ENCODE peak calls at places on chromosome 18, in eight cellular contexts. X is astrocyte; O is Peyer's patch; N is HepG2; P is CD8-positive, alpha-beta T cell; Y is hepatocyte; D is CD8-positive, alpha-beta memory T cell; L is GM23248. S is an unnamed sample. For H3K4me1, the result is how much of the 10 kb centered on the place peaks cover.

GRCh38 chr18:51196116-51196810 is 1.2 kb downstream of the MEX3C start:
- DNase-seq in X (no peak), O (peak), N (no peak), P (peak), Y (peak), D (peak), L (peak), S (peak)

GRCh38 chr18:80171190-80171872 is 62.3 kb downstream of the ADNP2 start:
- DNase-seq in X (peak), O (peak), N (no peak), P (peak), Y (peak), D (peak), L (peak), S (no peak)

GRCh38 chr18:55012041-55012440 is 52.8 kb upstream of the CCDC68 start:
- DNase-seq in X (peak), O (no peak), N (no peak), P (no peak), Y (peak), D (no peak), L (peak), S (no peak)

GRCh38 chr18:67001052-67001451 is 397.2 kb upstream of the CDH19 start:
- DNase-seq in X (peak), O (no peak), N (no peak), P (no peak), Y (peak), D (no peak), L (no peak), S (no peak)

GRCh38 chr18:26003391-26003790 is 87.0 kb downstream of the SS18 start:
- DNase-seq in X (no peak), O (no peak), N (no peak), P (no peak), Y (peak), D (no peak), L (peak), S (peak)

GRCh38 chr18:48813833-48814489 is 136.8 kb downstream of the SMAD7 start:
- DNase-seq in X (no peak), O (peak), N (no peak), P (peak), Y (no peak), D (peak), L (no peak), S (peak)

GRCh38 chr18:79883461-79884295 is 67.8 kb downstream of the SLC66A2 start:
- DNase-seq in X (no peak), O (no peak), N (no peak), P (no peak), Y (no peak), D (no peak), L (no peak), S (no peak)

GRCh38 chr18:10289265-10289664 is 165.2 kb upstream of the APCDD1 start:
- DNase-seq in X (no peak), O (no peak), N (no peak), P (no peak), Y (no peak), D (no peak), L (no peak), S (no peak)

GRCh38 chr18:46910856-46911255 is 6.5 kb downstream of the PIAS2 start:
- DNase-seq in X (no peak), O (no peak), N (no peak), P (no peak), Y (no peak), D (no peak), L (no peak), S (no peak)

GRCh38 chr18:36265035-36265434 is 32.5 kb upstream of the FHOD3 start:
- DNase-seq in X (peak), O (no peak), N (no peak), P (no peak), Y (peak), D (no peak), L (no peak), S (no peak)

GRCh38 chr18:54983041-54983686 is 23.9 kb upstream of the CCDC68 start:
- DNase-seq in X (peak), O (no peak), N (peak), P (no peak), Y (peak), D (no peak), L (peak), S (peak)

GRCh38 chr18:79772108-79772864 is 25.5 kb upstream of the KCNG2 start:
- DNase-seq in X (no peak), O (peak), N (no peak), P (no peak), Y (no peak), D (peak), L (no peak), S (no peak)

GRCh38 chr18:28961669-28962228 is 784.8 kb upstream of the CDH2 start:
- DNase-seq in X (no peak), O (no peak), N (peak), P (no peak), Y (peak), D (no peak), L (peak), S (peak)

GRCh38 chr18:36301884-36302283 is 4.4 kb downstream of the FHOD3 start:
- DNase-seq in X (no peak), O (no peak), N (no peak), P (no peak), Y (no peak), D (no peak), L (no peak), S (no peak)

GRCh38 chr18:51107082-51107481 is 77.1 kb downstream of the SMAD4 start:
- DNase-seq in X (no peak), O (no peak), N (no peak), P (no peak), Y (no peak), D (no peak), L (no peak), S (no peak)

GRCh38 chr18:38011446-38011845 is 445.8 kb upstream of the CELF4 start:
- DNase-seq in X (no peak), O (no peak), N (no peak), P (no peak), Y (no peak), D (no peak), L (no peak), S (no peak)

GRCh38 chr18:72207280-72207679 is 336.9 kb downstream of the CBLN2 start:
- DNase-seq in X (no peak), O (no peak), N (no peak), P (no peak), Y (no peak), D (no peak), L (no peak), S (no peak)

GRCh38 chr18:50747849-50748242 is 72.0 kb downstream of the MRO start:
- DNase-seq in X (no peak), O (no peak), N (no peak), P (no peak), Y (no peak), D (no peak), L (no peak), S (no peak)

GRCh38 chr18:26089247-26090129 is 925 bp downstream of the SS18 start:
- DNase-seq in X (peak), O (no peak), N (peak), P (no peak), Y (peak), D (no peak), L (peak), S (peak)

GRCh38 chr18:66558773-66559172 is 45.1 kb downstream of the CDH19 start:
- DNase-seq in X (peak), O (no peak), N (no peak), P (no peak), Y (no peak), D (no peak), L (no peak), S (no peak)

GRCh38 chr18:3663870-3664512 is 214.0 kb downstream of the TGIF1 start:
- DNase-seq in X (no peak), O (no peak), N (peak), P (no peak), Y (no peak), D (no peak), L (no peak), S (peak)

GRCh38 chr18:63788447-63789096 is 13.4 kb downstream of the SERPINB7 start:
- DNase-seq in X (peak), O (no peak), N (no peak), P (peak), Y (no peak), D (peak), L (peak), S (no peak)

GRCh38 chr18:25705650-25706049 is 353.7 kb upstream of the ZNF521 start:
- DNase-seq in X (no peak), O (no peak), N (no peak), P (no peak), Y (no peak), D (no peak), L (no peak), S (no peak)

GRCh38 chr18:50281972-50282520 is 723 bp upstream of the MBD1 start:
- DNase-seq in X (no peak), O (no peak), N (no peak), P (no peak), Y (no peak), D (no peak), L (no peak), S (no peak)

GRCh38 chr18:44682181-44682870 is 1.6 kb downstream of the SETBP1 start:
- DNase-seq in X (no peak), O (peak), N (no peak), P (no peak), Y (peak), D (no peak), L (no peak), S (no peak)

GRCh38 chr18:59696311-59697235 is 650 bp downstream of the CCBE1 start:
- DNase-seq in X (peak), O (no peak), N (no peak), P (no peak), Y (peak), D (no peak), L (peak), S (no peak)

GRCh38 chr18:57436965-57437333 is 1.8 kb downstream of the ONECUT2 start:
- DNase-seq in X (no peak), O (no peak), N (no peak), P (no peak), Y (no peak), D (no peak), L (no peak), S (peak)
- H3K4me3 ChIP-seq in X (no peak), O (no peak), N (peak), P (no peak), Y (no peak), D (no peak), L (no peak), S (peak)

GRCh38 chr18:21111351-21112139 is at the start of gene ROCK1:
- DNase-seq in X (peak), O (peak), N (peak), P (peak), Y (peak), D (peak), L (peak), S (peak)

GRCh38 chr18:21112140-21112473 is 494 bp upstream of the ROCK1 start:
- DNase-seq in X (no peak), O (no peak), N (no peak), P (no peak), Y (no peak), D (no peak), L (peak), S (no peak)

GRCh38 chr18:21112543-21113105 is 1.0 kb upstream of the ROCK1 start:
- DNase-seq in X (no peak), O (no peak), N (no peak), P (no peak), Y (no peak), D (no peak), L (peak), S (no peak)

GRCh38 chr18:21110667-21111350 is 804 bp downstream of the ROCK1 start:
- DNase-seq in X (peak), O (peak), N (no peak), P (peak), Y (peak), D (peak), L (peak), S (peak)

GRCh38 chr18:21109936-21110666 is 1.5 kb downstream of the ROCK1 start:
- DNase-seq in X (no peak), O (no peak), N (no peak), P (no peak), Y (no peak), D (no peak), L (peak), S (no peak)
- H3K4me1 ChIP-seq in X (under half), O (under half), N (half or more), P (under half), Y (under half), D (under half), L (under half), S (under half)

GRCh38 chr18:12424252-12424651 is 16.5 kb downstream of the PRELID3A start:
- DNase-seq in X (no peak), O (no peak), N (no peak), P (no peak), Y (no peak), D (no peak), L (no peak), S (no peak)
- H3K4me3 ChIP-seq in X (no peak), O (no peak), N (no peak), P (no peak), Y (no peak), D (no peak), L (no peak), S (no peak)

DNA sequence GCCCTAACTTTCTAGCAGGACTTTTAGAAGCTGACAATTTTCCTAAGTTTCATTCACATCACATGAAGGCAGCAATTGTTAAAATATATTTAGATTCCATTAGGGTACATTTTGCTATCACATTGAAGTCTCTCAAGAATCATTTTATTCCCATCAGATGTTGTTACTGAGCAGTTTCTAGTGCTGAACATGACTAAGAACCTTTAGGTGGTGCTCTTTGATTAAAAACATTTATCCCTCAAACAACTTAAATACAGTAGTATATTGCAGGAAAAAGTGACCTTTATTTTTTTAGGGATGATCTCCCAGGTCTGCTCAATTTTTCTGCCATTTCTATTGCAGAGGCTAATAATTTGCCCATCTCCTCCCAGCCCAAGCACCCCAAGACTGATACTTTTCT is 22.9 kb upstream of the NARS1 start:
- DNase-seq in X (no peak), O (no peak), N (no peak), P (no peak), Y (no peak), D (no peak), L (peak), S (no peak)
- H3K4me1 ChIP-seq in X (under half), O (under half), N (under half), P (under half), Y (under half), D (under half), L (under half), S (under half)

S was measured in small intestine.